ENCODE peak calls at places on chromosome 2, in seven cellular contexts. Z, S, I, F, A, X and T are unnamed samples.

GRCh38 chr2:175036582-175037018 is 31.4 kb upstream of the CHN1 start:
- DNase-seq in X (no peak), I (peak; percentile 67), A (peak; percentile 57), S (peak; percentile 44), Z (no peak), F (no peak), T (no peak)

GRCh38 chr2:38966006-38966405 is 76.3 kb downstream of the ARHGEF33 start:
- DNase-seq in X (no peak), A (no peak), F (no peak), Z (no peak), S (no peak), I (no peak), T (no peak)

GRCh38 chr2:236363878-236364277 is 99.7 kb upstream of the ASB18 start:
- DNase-seq in S (no peak), F (no peak), I (no peak), X (no peak), A (no peak), Z (no peak), T (no peak)

GRCh38 chr2:48504647-48505327 is 25.2 kb upstream of the STON1 start:
- DNase-seq in I (no peak), S (no peak), X (no peak), A (peak; percentile 86), Z (no peak), F (no peak), T (no peak)

GRCh38 chr2:184004945-184005672 is 593.2 kb upstream of the ZNF804A start:
- DNase-seq in F (no peak), S (peak; percentile 34), Z (no peak), I (no peak), A (no peak), X (no peak), T (no peak)

GRCh38 chr2:241007880-241008710 is 9.7 kb downstream of the SNED1 start:
- DNase-seq in F (no peak), S (no peak), X (no peak), I (no peak), Z (no peak), A (no peak), T (no peak)

GRCh38 chr2:200905618-200906296 is 16.6 kb downstream of the NIF3L1 start:
- DNase-seq in S (peak; percentile 70), F (peak; percentile 24), X (peak; percentile 82), I (peak; percentile 62), A (peak; percentile 88), Z (peak; percentile 41), T (peak; percentile 36)

GRCh38 chr2:28683100-28683706 is 68.4 kb upstream of the PPP1CB start:
- DNase-seq in X (peak; percentile 72), I (no peak), A (peak; percentile 98), F (no peak), S (no peak), Z (no peak), T (no peak)

GRCh38 chr2:219542931-219543595 is 546 bp downstream of the CHPF start:
- DNase-seq in A (peak; percentile 48), F (no peak), S (no peak), I (no peak), Z (peak; percentile 66), X (peak; percentile 41), T (no peak)

GRCh38 chr2:240435955-240436625 is 627 bp downstream of the GPC1 start:
- DNase-seq in Z (no peak), F (no peak), A (peak; percentile 25), S (no peak), X (no peak), I (peak; percentile 20), T (no peak)

GRCh38 chr2:41928593-41928992 is 119.2 kb upstream of the PKDCC start:
- DNase-seq in S (no peak), I (no peak), F (no peak), X (no peak), A (peak; percentile 87), Z (no peak), T (no peak)

GRCh38 chr2:129796216-129796615 is 183.2 kb upstream of the RAB6C start:
- DNase-seq in X (no peak), A (no peak), S (no peak), Z (no peak), F (no peak), I (no peak), T (no peak)

GRCh38 chr2:138028538-138028937 is 64.3 kb downstream of the HNMT start:
- DNase-seq in Z (no peak), X (no peak), A (no peak), I (peak; percentile 1), S (peak; percentile 48), F (no peak), T (no peak)

GRCh38 chr2:42442774-42443173 is 51.0 kb downstream of the KCNG3 start:
- DNase-seq in S (no peak), X (no peak), F (no peak), Z (no peak), A (no peak), I (no peak), T (no peak)

GRCh38 chr2:28341208-28341891 is 51.3 kb upstream of the FOSL2 start:
- DNase-seq in A (no peak), S (no peak), X (no peak), Z (no peak), I (no peak), F (no peak), T (no peak)

GRCh38 chr2:99571609-99572344 is 82.0 kb upstream of the REV1 start:
- DNase-seq in A (no peak), Z (no peak), I (no peak), X (no peak), S (no peak), F (no peak), T (no peak)

GRCh38 chr2:178295115-178295514 is 100.8 kb downstream of the OSBPL6 start:
- DNase-seq in X (no peak), A (no peak), Z (no peak), I (no peak), S (no peak), F (no peak), T (no peak)